ENCODE peak calls at places on chromosomes 3 and 15, in seven cellular contexts. One of them, this sample, is unnamed. For H3K4me1, the result is how much of the 10 kb centered on the place peaks cover.

GRCh38 chr3:69200384-69201068 is 78.1 kb upstream of the LMOD3 start:
- DNase-seq in right atrium auricular region: peak
- DNase-seq in MM.1S: peak
- DNase-seq in ascending aorta: no peak
- DNase-seq in pancreas: no peak
- DNase-seq in Panc1: no peak
- DNase-seq in esophagus squamous epithelium: no peak
- DNase-seq in this sample: peak

GRCh38 chr3:158103131-158103955 is 2.9 kb downstream of the SHOX2 start:
- DNase-seq in right atrium auricular region: no peak
- DNase-seq in MM.1S: no peak
- DNase-seq in ascending aorta: no peak
- DNase-seq in pancreas: no peak
- DNase-seq in Panc1: no peak
- DNase-seq in esophagus squamous epithelium: no peak
- DNase-seq in this sample: peak

GRCh38 chr15:57418640-57419039 is 42.3 kb downstream of the CGNL1 start:
- DNase-seq in right atrium auricular region: no peak
- DNase-seq in MM.1S: no peak
- DNase-seq in ascending aorta: no peak
- DNase-seq in pancreas: no peak
- DNase-seq in Panc1: no peak
- DNase-seq in esophagus squamous epithelium: no peak
- DNase-seq in this sample: no peak

GRCh38 chr15:74380361-74381189 is 13.1 kb upstream of the CYP11A1 start:
- DNase-seq in right atrium auricular region: no peak
- DNase-seq in MM.1S: no peak
- DNase-seq in ascending aorta: no peak
- DNase-seq in pancreas: no peak
- DNase-seq in Panc1: no peak
- DNase-seq in esophagus squamous epithelium: no peak
- DNase-seq in this sample: no peak

GRCh38 chr3:134713673-134714072 is 62.9 kb upstream of the KY start:
- DNase-seq in right atrium auricular region: no peak
- DNase-seq in MM.1S: no peak
- DNase-seq in ascending aorta: no peak
- DNase-seq in pancreas: no peak
- DNase-seq in Panc1: no peak
- DNase-seq in esophagus squamous epithelium: no peak
- DNase-seq in this sample: no peak

GRCh38 chr3:130395916-130396315 is 50.4 kb downstream of the COL6A5 start:
- DNase-seq in right atrium auricular region: no peak
- DNase-seq in MM.1S: no peak
- DNase-seq in ascending aorta: no peak
- DNase-seq in pancreas: no peak
- DNase-seq in Panc1: peak
- DNase-seq in esophagus squamous epithelium: no peak
- DNase-seq in this sample: no peak

GRCh38 chr15:96115642-96116041 is 214.9 kb upstream of the NR2F2 start:
- DNase-seq in right atrium auricular region: no peak
- DNase-seq in MM.1S: no peak
- DNase-seq in ascending aorta: no peak
- DNase-seq in pancreas: no peak
- DNase-seq in Panc1: no peak
- DNase-seq in esophagus squamous epithelium: no peak
- DNase-seq in this sample: no peak

GRCh38 chr3:71447803-71448202 is 135.7 kb downstream of the FOXP1 start:
- DNase-seq in right atrium auricular region: no peak
- DNase-seq in MM.1S: no peak
- DNase-seq in ascending aorta: no peak
- DNase-seq in pancreas: no peak
- DNase-seq in Panc1: no peak
- DNase-seq in esophagus squamous epithelium: no peak
- DNase-seq in this sample: no peak

GRCh38 chr3:190728574-190729246 is 133.8 kb downstream of the GMNC start:
- DNase-seq in right atrium auricular region: no peak
- DNase-seq in MM.1S: no peak
- DNase-seq in ascending aorta: no peak
- DNase-seq in pancreas: no peak
- DNase-seq in Panc1: no peak
- DNase-seq in esophagus squamous epithelium: no peak
- DNase-seq in this sample: no peak

GRCh38 chr15:64247906-64248541 is 85.2 kb upstream of the PPIB start:
- DNase-seq in right atrium auricular region: no peak
- DNase-seq in MM.1S: no peak
- DNase-seq in ascending aorta: no peak
- DNase-seq in pancreas: no peak
- DNase-seq in Panc1: peak
- DNase-seq in esophagus squamous epithelium: no peak
- DNase-seq in this sample: no peak

GRCh38 chr3:100650651-100651611 is 41.5 kb downstream of the ADGRG7 start:
- DNase-seq in right atrium auricular region: no peak
- DNase-seq in MM.1S: peak
- DNase-seq in ascending aorta: no peak
- DNase-seq in pancreas: no peak
- DNase-seq in Panc1: no peak
- DNase-seq in esophagus squamous epithelium: no peak
- DNase-seq in this sample: no peak

GRCh38 chr3:62167566-62168262 is 205.6 kb downstream of the FEZF2 start:
- DNase-seq in right atrium auricular region: no peak
- DNase-seq in MM.1S: no peak
- DNase-seq in ascending aorta: no peak
- DNase-seq in pancreas: no peak
- DNase-seq in Panc1: no peak
- DNase-seq in esophagus squamous epithelium: no peak
- DNase-seq in this sample: no peak

GRCh38 chr3:134074001-134074789 is 44.5 kb upstream of the SLCO2A1 start:
- DNase-seq in right atrium auricular region: no peak
- DNase-seq in MM.1S: no peak
- DNase-seq in ascending aorta: no peak
- DNase-seq in pancreas: no peak
- DNase-seq in Panc1: no peak
- DNase-seq in esophagus squamous epithelium: no peak
- DNase-seq in this sample: no peak

GRCh38 chr3:124260206-124260915 is 268.4 kb upstream of the ROPN1 start:
- DNase-seq in right atrium auricular region: peak
- DNase-seq in MM.1S: no peak
- DNase-seq in ascending aorta: peak
- DNase-seq in pancreas: no peak
- DNase-seq in Panc1: no peak
- DNase-seq in esophagus squamous epithelium: no peak
- DNase-seq in this sample: no peak

GRCh38 chr3:177190701-177191100 is 6.6 kb downstream of the TBL1XR1 start:
- DNase-seq in right atrium auricular region: peak
- DNase-seq in MM.1S: no peak
- DNase-seq in ascending aorta: no peak
- DNase-seq in pancreas: no peak
- DNase-seq in Panc1: no peak
- DNase-seq in esophagus squamous epithelium: no peak
- DNase-seq in this sample: no peak

GRCh38 chr3:27357665-27358258 is 11.4 kb downstream of the NEK10 start:
- DNase-seq in right atrium auricular region: no peak
- DNase-seq in MM.1S: peak
- DNase-seq in ascending aorta: no peak
- DNase-seq in pancreas: peak
- DNase-seq in Panc1: peak
- DNase-seq in esophagus squamous epithelium: no peak
- DNase-seq in this sample: peak

GRCh38 chr15:71773206-71773859 is 37.0 kb upstream of the NR2E3 start:
- DNase-seq in right atrium auricular region: no peak
- DNase-seq in MM.1S: no peak
- DNase-seq in ascending aorta: no peak
- DNase-seq in pancreas: no peak
- DNase-seq in Panc1: no peak
- DNase-seq in esophagus squamous epithelium: no peak
- DNase-seq in this sample: no peak

GRCh38 chr3:183449391-183449790 is 21.0 kb upstream of the MCF2L2 start:
- DNase-seq in right atrium auricular region: no peak
- DNase-seq in MM.1S: no peak
- DNase-seq in ascending aorta: no peak
- DNase-seq in pancreas: no peak
- DNase-seq in Panc1: no peak
- DNase-seq in esophagus squamous epithelium: no peak
- DNase-seq in this sample: no peak

GRCh38 chr3:178169421-178169820 is 366.8 kb upstream of the KCNMB2 start:
- DNase-seq in right atrium auricular region: no peak
- DNase-seq in MM.1S: no peak
- DNase-seq in ascending aorta: no peak
- DNase-seq in pancreas: no peak
- DNase-seq in Panc1: no peak
- DNase-seq in esophagus squamous epithelium: no peak
- DNase-seq in this sample: no peak

GRCh38 chr3:55592572-55592971 is 105.5 kb upstream of the WNT5A start:
- DNase-seq in right atrium auricular region: no peak
- DNase-seq in MM.1S: no peak
- DNase-seq in ascending aorta: no peak
- DNase-seq in pancreas: no peak
- DNase-seq in Panc1: no peak
- DNase-seq in esophagus squamous epithelium: no peak
- DNase-seq in this sample: no peak

GRCh38 chr3:195085356-195086130 is 185.4 kb downstream of the XXYLT1 start:
- DNase-seq in right atrium auricular region: no peak
- DNase-seq in MM.1S: no peak
- DNase-seq in ascending aorta: no peak
- DNase-seq in pancreas: no peak
- DNase-seq in Panc1: no peak
- DNase-seq in esophagus squamous epithelium: no peak
- DNase-seq in this sample: no peak

GRCh38 chr3:46593274-46593862 is 19.0 kb upstream of the FAM240A start:
- DNase-seq in right atrium auricular region: no peak
- DNase-seq in MM.1S: no peak
- DNase-seq in ascending aorta: no peak
- DNase-seq in pancreas: no peak
- DNase-seq in Panc1: no peak
- DNase-seq in esophagus squamous epithelium: no peak
- DNase-seq in this sample: no peak
- TF ChIP-seq CTCF in right atrium auricular region: no peak
- TF ChIP-seq CTCF in MM.1S: no peak
- TF ChIP-seq CTCF in ascending aorta: no peak
- TF ChIP-seq CTCF in pancreas: no peak
- TF ChIP-seq CTCF in Panc1: no peak
- TF ChIP-seq CTCF in esophagus squamous epithelium: no peak
- TF ChIP-seq CTCF in this sample: no peak

GRCh38 chr3:47910233-47910632 is 106.0 kb downstream of the MAP4 start:
- DNase-seq in right atrium auricular region: no peak
- DNase-seq in MM.1S: no peak
- DNase-seq in ascending aorta: no peak
- DNase-seq in pancreas: no peak
- DNase-seq in Panc1: no peak
- DNase-seq in esophagus squamous epithelium: no peak
- DNase-seq in this sample: no peak
- H3K27ac ChIP-seq in right atrium auricular region: no peak
- H3K27ac ChIP-seq in MM.1S: no peak
- H3K27ac ChIP-seq in ascending aorta: peak
- H3K27ac ChIP-seq in pancreas: no peak
- H3K27ac ChIP-seq in Panc1: no peak
- H3K27ac ChIP-seq in esophagus squamous epithelium: no peak
- H3K27ac ChIP-seq in this sample: no peak

GRCh38 chr15:41567261-41567660 is 8.2 kb downstream of the TYRO3 start:
- DNase-seq in right atrium auricular region: no peak
- DNase-seq in MM.1S: no peak
- DNase-seq in ascending aorta: no peak
- DNase-seq in pancreas: no peak
- DNase-seq in Panc1: no peak
- DNase-seq in esophagus squamous epithelium: no peak
- DNase-seq in this sample: no peak
- H3K4me1 ChIP-seq in right atrium auricular region: under half
- H3K4me1 ChIP-seq in MM.1S: under half
- H3K4me1 ChIP-seq in ascending aorta: under half
- H3K4me1 ChIP-seq in pancreas: under half
- H3K4me1 ChIP-seq in Panc1: under half
- H3K4me1 ChIP-seq in esophagus squamous epithelium: under half
- H3K4me1 ChIP-seq in this sample: under half

GRCh38 chr15:62119224-62119925 is 45.7 kb downstream of the C2CD4B start:
- DNase-seq in right atrium auricular region: no peak
- DNase-seq in MM.1S: no peak
- DNase-seq in ascending aorta: no peak
- DNase-seq in pancreas: no peak
- DNase-seq in Panc1: peak
- DNase-seq in esophagus squamous epithelium: no peak
- DNase-seq in this sample: peak
- TF ChIP-seq CTCF in right atrium auricular region: no peak
- TF ChIP-seq CTCF in MM.1S: no peak
- TF ChIP-seq CTCF in ascending aorta: no peak
- TF ChIP-seq CTCF in pancreas: no peak
- TF ChIP-seq CTCF in Panc1: no peak
- TF ChIP-seq CTCF in esophagus squamous epithelium: no peak
- TF ChIP-seq CTCF in this sample: no peak

GRCh38 chr3:129025691-129026435 is 24.8 kb downstream of the EFCC1 start:
- DNase-seq in right atrium auricular region: no peak
- DNase-seq in MM.1S: no peak
- DNase-seq in ascending aorta: no peak
- DNase-seq in pancreas: no peak
- DNase-seq in Panc1: no peak
- DNase-seq in esophagus squamous epithelium: no peak
- DNase-seq in this sample: no peak

GRCh38 chr3:129022995-129023332 is 21.9 kb downstream of the EFCC1 start:
- DNase-seq in right atrium auricular region: no peak
- DNase-seq in MM.1S: no peak
- DNase-seq in ascending aorta: no peak
- DNase-seq in pancreas: no peak
- DNase-seq in Panc1: no peak
- DNase-seq in esophagus squamous epithelium: no peak
- DNase-seq in this sample: no peak

GRCh38 chr3:129023909-129024308 is 22.8 kb downstream of the EFCC1 start:
- DNase-seq in right atrium auricular region: no peak
- DNase-seq in MM.1S: no peak
- DNase-seq in ascending aorta: no peak
- DNase-seq in pancreas: no peak
- DNase-seq in Panc1: no peak
- DNase-seq in esophagus squamous epithelium: no peak
- DNase-seq in this sample: no peak

GRCh38 chr3:129026728-129027543 is 25.8 kb downstream of the EFCC1 start:
- DNase-seq in right atrium auricular region: peak
- DNase-seq in MM.1S: peak
- DNase-seq in ascending aorta: peak
- DNase-seq in pancreas: peak
- DNase-seq in Panc1: peak
- DNase-seq in esophagus squamous epithelium: peak
- DNase-seq in this sample: peak

DNA sequence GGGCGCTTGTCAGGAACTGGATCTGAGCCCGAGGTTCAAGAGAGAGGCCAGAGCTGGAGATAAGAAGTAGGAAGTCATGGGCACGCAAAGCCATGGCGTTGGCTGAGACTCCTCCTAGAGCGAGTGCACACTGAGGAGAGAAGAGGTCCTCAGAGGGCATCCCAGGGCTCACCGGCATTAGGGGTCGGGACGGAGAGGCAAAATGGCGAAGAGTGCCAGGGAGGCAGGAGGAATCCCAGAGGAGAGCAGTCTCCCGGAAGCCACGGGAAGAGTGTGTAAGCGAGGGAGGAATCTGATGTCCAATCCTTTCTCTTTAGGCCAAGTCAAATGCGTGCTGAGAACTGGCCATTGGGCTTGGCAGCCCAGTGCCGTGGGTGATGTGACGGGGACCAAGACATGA is 24.0 kb downstream of the EFCC1 start:
- DNase-seq in right atrium auricular region: no peak
- DNase-seq in MM.1S: no peak
- DNase-seq in ascending aorta: no peak
- DNase-seq in pancreas: no peak
- DNase-seq in Panc1: no peak
- DNase-seq in esophagus squamous epithelium: no peak
- DNase-seq in this sample: no peak
- H3K27ac ChIP-seq in right atrium auricular region: peak
- H3K27ac ChIP-seq in MM.1S: no peak
- H3K27ac ChIP-seq in ascending aorta: no peak
- H3K27ac ChIP-seq in pancreas: no peak
- H3K27ac ChIP-seq in Panc1: no peak
- H3K27ac ChIP-seq in esophagus squamous epithelium: peak
- H3K27ac ChIP-seq in this sample: peak

GRCh38 chr3:11637901-11638668 is 5.6 kb downstream of the VGLL4 start:
- DNase-seq in right atrium auricular region: no peak
- DNase-seq in MM.1S: no peak
- DNase-seq in ascending aorta: no peak
- DNase-seq in pancreas: no peak
- DNase-seq in Panc1: no peak
- DNase-seq in esophagus squamous epithelium: no peak
- DNase-seq in this sample: no peak
- H3K4me1 ChIP-seq in right atrium auricular region: half or more
- H3K4me1 ChIP-seq in MM.1S: under half
- H3K4me1 ChIP-seq in ascending aorta: under half
- H3K4me1 ChIP-seq in pancreas: under half
- H3K4me1 ChIP-seq in Panc1: under half
- H3K4me1 ChIP-seq in esophagus squamous epithelium: under half
- H3K4me1 ChIP-seq in this sample: half or more